ENCODE peak calls at places on chromosomes 2 and 18, in six cellular contexts. F, Z, D, L, Y and M are unnamed samples.

GRCh38 chr2:70679244-70679643 is 88.8 kb downstream of the ADD2 start:
- DNase-seq in F (peak), Z (no peak), D (peak), L (no peak), Y (no peak), M (no peak)

GRCh38 chr2:160269365-160269764 is 69.3 kb upstream of the ITGB6 start:
- DNase-seq in F (peak), Z (no peak), D (no peak), L (no peak), Y (no peak), M (no peak)

GRCh38 chr2:10196275-10196892 is 73.8 kb downstream of the RRM2 start:
- DNase-seq in F (peak), Z (no peak), D (no peak), L (no peak), Y (no peak), M (no peak)

GRCh38 chr2:121697108-121697631 is 39.5 kb downstream of the NIFK start:
- DNase-seq in F (peak), Z (no peak), D (no peak), L (no peak), Y (no peak), M (no peak)

GRCh38 chr2:74269667-74270066 is 71.3 kb downstream of the MTHFD2 start:
- DNase-seq in F (no peak), Z (no peak), D (no peak), L (no peak), Y (no peak), M (no peak)

GRCh38 chr2:26674002-26674751 is 18.3 kb upstream of the KCNK3 start:
- DNase-seq in F (no peak), Z (no peak), D (no peak), L (no peak), Y (no peak), M (no peak)

GRCh38 chr2:96320326-96321229 is 4.5 kb upstream of the ITPRIPL1 start:
- DNase-seq in F (no peak), Z (no peak), D (no peak), L (no peak), Y (no peak), M (no peak)

GRCh38 chr2:233295891-233296290 is 11.7 kb upstream of the SAG start:
- DNase-seq in F (no peak), Z (no peak), D (no peak), L (no peak), Y (no peak), M (no peak)

GRCh38 chr2:142112648-142113278 is 18.1 kb downstream of the LRP1B start:
- DNase-seq in F (peak), Z (peak), D (peak), L (no peak), Y (no peak), M (no peak)

GRCh38 chr2:1685078-1685956 is 59.0 kb downstream of the PXDN start:
- DNase-seq in F (no peak), Z (no peak), D (no peak), L (no peak), Y (no peak), M (no peak)

GRCh38 chr2:71156531-71156930 is 26.1 kb downstream of the MPHOSPH10 start:
- DNase-seq in F (peak), Z (peak), D (no peak), L (no peak), Y (no peak), M (no peak)

GRCh38 chr18:49693276-49694005 is 119.9 kb downstream of the ACAA2 start:
- DNase-seq in F (no peak), Z (no peak), D (no peak), L (no peak), Y (no peak), M (no peak)

GRCh38 chr2:215784371-215784783 is 229.0 kb downstream of the MREG start:
- DNase-seq in F (peak), Z (no peak), D (peak), L (no peak), Y (no peak), M (no peak)

GRCh38 chr2:136905779-136906178 is 140.4 kb downstream of the THSD7B start:
- DNase-seq in F (no peak), Z (no peak), D (no peak), L (no peak), Y (no peak), M (no peak)